ENCODE peak calls at places on chromosomes 16 and 17, in five cellular contexts. One of them, this sample, is unnamed.

GRCh38 chr17:60392845-60393702 is 1.1 kb upstream of the USP32 start:
- DNase-seq in breast epithelium: peak; percentile 33
- DNase-seq in transverse colon: peak; percentile 59
- DNase-seq in neuronal stem cell: no peak
- DNase-seq in heart right ventricle: no peak
- DNase-seq in this sample: no peak

GRCh38 chr17:80117491-80118401 is 16.4 kb downstream of the GAA start:
- DNase-seq in breast epithelium: no peak
- DNase-seq in transverse colon: no peak
- DNase-seq in neuronal stem cell: no peak
- DNase-seq in heart right ventricle: no peak
- DNase-seq in this sample: no peak

GRCh38 chr17:43135454-43135819 is 10.3 kb upstream of the BRCA1 start:
- DNase-seq in breast epithelium: no peak
- DNase-seq in transverse colon: no peak
- DNase-seq in neuronal stem cell: no peak
- DNase-seq in heart right ventricle: no peak
- DNase-seq in this sample: no peak

GRCh38 chr17:2852211-2852610 is 56.0 kb downstream of the RAP1GAP2 start:
- DNase-seq in breast epithelium: no peak
- DNase-seq in transverse colon: peak; percentile 13
- DNase-seq in neuronal stem cell: no peak
- DNase-seq in heart right ventricle: no peak
- DNase-seq in this sample: no peak

GRCh38 chr17:56835259-56835575 is 1.3 kb downstream of the DGKE start:
- DNase-seq in breast epithelium: no peak
- DNase-seq in transverse colon: no peak
- DNase-seq in neuronal stem cell: no peak
- DNase-seq in heart right ventricle: no peak
- DNase-seq in this sample: no peak

GRCh38 chr17:40103742-40104095 is 3.3 kb upstream of the NR1D1 start:
- DNase-seq in breast epithelium: no peak
- DNase-seq in transverse colon: no peak
- DNase-seq in neuronal stem cell: no peak
- DNase-seq in heart right ventricle: no peak
- DNase-seq in this sample: no peak

GRCh38 chr16:88195021-88195581 is 187.7 kb upstream of the ZNF469 start:
- DNase-seq in breast epithelium: no peak
- DNase-seq in transverse colon: no peak
- DNase-seq in neuronal stem cell: no peak
- DNase-seq in heart right ventricle: no peak
- DNase-seq in this sample: no peak

GRCh38 chr17:5201011-5201410 is 9.3 kb upstream of the ZNF594 start:
- DNase-seq in breast epithelium: no peak
- DNase-seq in transverse colon: no peak
- DNase-seq in neuronal stem cell: no peak
- DNase-seq in heart right ventricle: no peak
- DNase-seq in this sample: no peak

GRCh38 chr16:19513377-19514053 is 8.4 kb downstream of the GDE1 start:
- DNase-seq in breast epithelium: no peak
- DNase-seq in transverse colon: no peak
- DNase-seq in neuronal stem cell: no peak
- DNase-seq in heart right ventricle: no peak
- DNase-seq in this sample: no peak

GRCh38 chr17:42312285-42313130 is 24.2 kb downstream of the STAT5A start:
- DNase-seq in breast epithelium: peak; percentile 86
- DNase-seq in transverse colon: peak; percentile 83
- DNase-seq in neuronal stem cell: peak; percentile 70
- DNase-seq in heart right ventricle: peak; percentile 89
- DNase-seq in this sample: peak; percentile 81

GRCh38 chr17:41666708-41667279 is 21.9 kb upstream of the EIF1 start:
- DNase-seq in breast epithelium: peak; percentile 71
- DNase-seq in transverse colon: peak; percentile 91
- DNase-seq in neuronal stem cell: peak; percentile 77
- DNase-seq in heart right ventricle: peak; percentile 87
- DNase-seq in this sample: no peak

DNA sequence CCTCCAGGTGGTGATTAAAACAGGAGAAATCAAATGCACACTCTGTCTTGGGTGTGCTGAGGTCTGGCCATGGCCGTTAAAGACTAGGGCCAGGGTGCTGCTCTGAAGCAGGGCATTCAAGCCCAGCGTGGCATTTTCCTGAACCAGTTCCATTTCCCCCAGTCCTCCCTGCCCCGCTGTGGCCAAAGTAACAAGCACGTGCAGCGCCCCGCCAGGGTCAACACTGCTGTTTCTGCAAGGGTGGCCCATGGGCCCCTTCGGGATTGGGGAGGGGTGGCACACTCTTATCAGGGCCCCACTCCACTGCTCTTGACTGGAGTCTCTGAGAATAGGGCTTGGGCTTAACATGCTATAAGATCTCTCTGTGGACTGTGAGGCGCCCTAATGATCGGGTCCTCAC is 72.9 kb downstream of the IL21R start:
- DNase-seq in breast epithelium: no peak
- DNase-seq in transverse colon: no peak
- DNase-seq in neuronal stem cell: no peak
- DNase-seq in heart right ventricle: no peak
- DNase-seq in this sample: no peak
- H3K27ac ChIP-seq in breast epithelium: no peak overlapping the region
- H3K27ac ChIP-seq in transverse colon: no peak overlapping the region
- H3K27ac ChIP-seq in neuronal stem cell: no peak overlapping the region
- H3K27ac ChIP-seq in heart right ventricle: no peak overlapping the region
- H3K27ac ChIP-seq in this sample: no peak overlapping the region

GRCh38 chr17:81866440-81867122 is 4.6 kb downstream of the ARHGDIA start:
- DNase-seq in breast epithelium: no peak
- DNase-seq in transverse colon: no peak
- DNase-seq in neuronal stem cell: no peak
- DNase-seq in heart right ventricle: no peak
- DNase-seq in this sample: no peak
- H3K4me1 ChIP-seq in breast epithelium: peaks cover 14% of the 10 kb centered on the region
- H3K4me1 ChIP-seq in transverse colon: peaks cover 45% of the 10 kb centered on the region
- H3K4me1 ChIP-seq in neuronal stem cell: peaks cover 20% of the 10 kb centered on the region
- H3K4me1 ChIP-seq in heart right ventricle: peaks cover 42% of the 10 kb centered on the region
- H3K4me1 ChIP-seq in this sample: peaks cover 3% of the 10 kb centered on the region

DNA sequence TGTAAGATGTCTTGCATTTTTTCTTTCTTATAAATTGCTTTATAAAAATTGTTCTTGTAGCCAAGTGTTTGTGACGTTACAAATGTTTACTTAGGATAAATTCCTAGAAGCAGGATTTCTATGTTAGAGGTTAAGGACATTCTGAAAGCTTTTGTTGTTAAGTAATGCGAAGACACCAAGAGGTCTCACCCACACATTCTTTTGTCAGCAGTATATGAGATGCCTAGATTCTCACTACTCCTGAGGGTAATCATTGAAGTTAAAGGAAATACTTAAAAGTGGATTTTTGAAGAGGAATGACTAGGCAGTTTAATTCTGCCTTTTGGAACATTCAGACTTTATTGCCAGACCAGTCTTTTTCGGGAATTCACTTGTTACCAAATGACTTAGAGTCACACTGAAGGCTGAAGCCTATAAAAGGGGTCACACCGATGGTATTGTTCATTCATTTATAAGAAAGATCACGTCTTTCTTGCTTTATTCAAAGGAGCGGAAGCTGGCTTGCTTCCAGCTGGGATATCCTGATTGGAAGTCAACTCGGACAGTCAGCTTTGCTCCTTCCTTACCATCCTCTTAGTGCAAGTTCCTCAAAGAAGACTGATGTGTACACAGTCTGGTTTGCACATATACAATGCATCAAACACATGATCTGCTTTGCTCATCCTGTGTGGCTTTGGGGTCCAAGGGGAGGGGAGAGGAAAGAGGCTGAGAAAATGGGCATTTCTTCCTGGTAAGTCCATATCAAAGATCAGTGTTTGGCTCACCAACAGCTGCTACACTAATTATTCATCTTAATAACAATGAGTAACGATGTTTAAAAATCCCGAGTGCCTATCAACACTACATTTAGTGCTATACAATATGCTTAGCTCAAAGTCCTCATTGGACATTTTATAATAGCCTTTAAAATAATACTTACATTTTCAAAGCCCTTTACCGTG is 160.0 kb downstream of the MAP2K6 start:
- DNase-seq in breast epithelium: no peak
- DNase-seq in transverse colon: no peak
- DNase-seq in neuronal stem cell: no peak
- DNase-seq in heart right ventricle: no peak
- DNase-seq in this sample: no peak
- H3K27ac ChIP-seq in breast epithelium: peak overlapping the region; percentile 44
- H3K27ac ChIP-seq in transverse colon: no peak overlapping the region
- H3K27ac ChIP-seq in neuronal stem cell: no peak overlapping the region
- H3K27ac ChIP-seq in heart right ventricle: no peak overlapping the region
- H3K27ac ChIP-seq in this sample: no peak overlapping the region

GRCh38 chr16:74437-75318 is 2.2 kb upstream of the RHBDF1 start:
- DNase-seq in breast epithelium: no peak
- DNase-seq in transverse colon: no peak
- DNase-seq in neuronal stem cell: no peak
- DNase-seq in heart right ventricle: no peak
- DNase-seq in this sample: no peak

GRCh38 chr16:71540-72341 is 690 bp downstream of the RHBDF1 start:
- DNase-seq in breast epithelium: peak; percentile 97
- DNase-seq in transverse colon: peak; percentile 79
- DNase-seq in neuronal stem cell: peak; percentile 29
- DNase-seq in heart right ventricle: peak; percentile 62
- DNase-seq in this sample: peak; percentile 84

GRCh38 chr16:74025-74424 is 1.6 kb upstream of the RHBDF1 start:
- DNase-seq in breast epithelium: no peak
- DNase-seq in transverse colon: no peak
- DNase-seq in neuronal stem cell: no peak
- DNase-seq in heart right ventricle: peak; percentile 75
- DNase-seq in this sample: no peak

GRCh38 chr16:71210-71539 is 1.3 kb downstream of the RHBDF1 start:
- DNase-seq in breast epithelium: no peak
- DNase-seq in transverse colon: no peak
- DNase-seq in neuronal stem cell: no peak
- DNase-seq in heart right ventricle: no peak
- DNase-seq in this sample: no peak

DNA sequence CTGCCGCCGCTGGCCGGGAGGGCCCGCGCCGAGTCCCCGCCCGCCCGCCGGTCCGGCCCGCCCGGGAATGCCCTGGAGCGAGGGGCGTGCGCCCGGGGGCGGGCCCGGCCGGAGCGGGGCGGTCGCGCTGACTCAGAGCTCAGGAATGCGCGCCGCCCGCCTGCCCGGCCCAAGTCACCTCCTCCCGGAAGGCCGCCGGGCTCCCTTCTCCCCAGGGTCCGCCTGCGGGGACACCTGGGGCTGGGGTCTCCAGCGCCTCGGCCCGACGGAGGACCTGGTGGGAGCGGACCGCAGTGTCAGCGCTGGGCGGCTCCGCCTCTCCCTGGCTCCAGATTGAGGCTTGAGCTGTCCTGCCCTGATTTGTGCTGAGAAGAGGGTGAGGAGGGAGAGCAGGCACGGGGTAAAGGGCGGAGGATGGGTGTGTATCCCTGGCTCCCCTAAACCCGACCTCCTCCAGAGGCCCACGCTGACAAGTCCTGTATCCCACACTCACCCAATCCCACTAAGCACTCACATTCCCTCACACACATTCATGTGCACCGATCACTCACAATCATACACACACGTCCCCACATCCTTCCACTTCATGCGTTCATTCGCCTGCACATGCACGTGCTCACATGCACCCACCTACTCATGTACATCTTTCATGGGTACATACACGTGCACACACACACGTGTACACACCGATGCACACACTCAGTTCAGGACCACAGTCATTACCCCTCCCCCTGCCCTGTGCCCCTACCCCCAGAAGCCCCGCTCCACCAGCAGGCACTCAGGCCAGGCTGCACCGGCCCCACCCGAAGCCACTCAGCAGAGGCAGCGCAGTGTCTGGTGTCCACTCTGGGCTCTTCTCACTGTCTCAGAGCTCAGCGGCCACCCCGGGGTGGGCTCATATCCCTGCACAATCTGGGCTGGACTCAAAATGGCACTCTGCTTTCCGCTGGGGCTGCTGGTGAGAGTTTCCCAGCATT is at the start of gene RHBDF1:
- DNase-seq in breast epithelium: no peak
- DNase-seq in transverse colon: peak; percentile 73
- DNase-seq in neuronal stem cell: peak; percentile 66
- DNase-seq in heart right ventricle: peak; percentile 75
- DNase-seq in this sample: no peak
- H3K4me1 ChIP-seq in breast epithelium: peaks cover 56% of the 10 kb centered on the region
- H3K4me1 ChIP-seq in transverse colon: peaks cover 20% of the 10 kb centered on the region
- H3K4me1 ChIP-seq in neuronal stem cell: peaks cover 69% of the 10 kb centered on the region
- H3K4me1 ChIP-seq in heart right ventricle: peaks cover 89% of the 10 kb centered on the region
- H3K4me1 ChIP-seq in this sample: peaks cover 30% of the 10 kb centered on the region

GRCh38 chr16:14525596-14525995 is 104.5 kb downstream of the PARN start:
- DNase-seq in breast epithelium: no peak
- DNase-seq in transverse colon: no peak
- DNase-seq in neuronal stem cell: no peak
- DNase-seq in heart right ventricle: no peak
- DNase-seq in this sample: no peak
- H3K27ac ChIP-seq in breast epithelium: no peak overlapping the region
- H3K27ac ChIP-seq in transverse colon: no peak overlapping the region
- H3K27ac ChIP-seq in neuronal stem cell: no peak overlapping the region
- H3K27ac ChIP-seq in heart right ventricle: no peak overlapping the region
- H3K27ac ChIP-seq in this sample: no peak overlapping the region

GRCh38 chr16:84448444-84448843 is 56.0 kb downstream of the MEAK7 start:
- DNase-seq in breast epithelium: no peak
- DNase-seq in transverse colon: no peak
- DNase-seq in neuronal stem cell: no peak
- DNase-seq in heart right ventricle: no peak
- DNase-seq in this sample: no peak
- H3K4me1 ChIP-seq in breast epithelium: no peaks in the 10 kb centered on the region
- H3K4me1 ChIP-seq in transverse colon: no peaks in the 10 kb centered on the region
- H3K4me1 ChIP-seq in neuronal stem cell: peaks cover 8% of the 10 kb centered on the region
- H3K4me1 ChIP-seq in heart right ventricle: no peaks in the 10 kb centered on the region
- H3K4me1 ChIP-seq in this sample: no peaks in the 10 kb centered on the region

This sample was measured in iPS DF 6.9.